ENCODE peak calls at places on chromosomes 16 and 17, in six cellular contexts. One of them, this sample, is unnamed.

GRCh38 chr16:15521390-15521757 is 87.0 kb downstream of the BMERB1 start:
- DNase-seq in GM23338: no peak
- DNase-seq in SK-N-SH: no peak
- DNase-seq in hepatocyte: no peak
- DNase-seq in neural progenitor cell: no peak
- DNase-seq in GM23248: no peak
- DNase-seq in this sample: no peak

GRCh38 chr16:9797306-9797705 is 384.9 kb downstream of the GRIN2A start:
- DNase-seq in GM23338: no peak
- DNase-seq in SK-N-SH: no peak
- DNase-seq in hepatocyte: peak; percentile 67
- DNase-seq in neural progenitor cell: no peak
- DNase-seq in GM23248: peak; percentile 22
- DNase-seq in this sample: peak; percentile 74

GRCh38 chr16:73878616-73879015 is 418.0 kb upstream of the PSMD7 start:
- DNase-seq in GM23338: peak; percentile 66
- DNase-seq in SK-N-SH: peak; percentile 46
- DNase-seq in hepatocyte: peak; percentile 72
- DNase-seq in neural progenitor cell: peak; percentile 27
- DNase-seq in GM23248: peak; percentile 73
- DNase-seq in this sample: peak; percentile 62

GRCh38 chr17:13590441-13590840 is 11.3 kb downstream of the HS3ST3A1 start:
- DNase-seq in GM23338: no peak
- DNase-seq in SK-N-SH: no peak
- DNase-seq in hepatocyte: no peak
- DNase-seq in neural progenitor cell: no peak
- DNase-seq in GM23248: peak; percentile 42
- DNase-seq in this sample: no peak

GRCh38 chr17:1783834-1784611 is 22.2 kb downstream of the SERPINF1 start:
- DNase-seq in GM23338: peak; percentile 55
- DNase-seq in SK-N-SH: peak; percentile 78
- DNase-seq in hepatocyte: peak; percentile 77
- DNase-seq in neural progenitor cell: peak; percentile 65
- DNase-seq in GM23248: peak; percentile 89
- DNase-seq in this sample: peak; percentile 30

GRCh38 chr17:62847426-62847825 is 39.3 kb upstream of the MARCHF10 start:
- DNase-seq in GM23338: no peak
- DNase-seq in SK-N-SH: no peak
- DNase-seq in hepatocyte: no peak
- DNase-seq in neural progenitor cell: no peak
- DNase-seq in GM23248: no peak
- DNase-seq in this sample: no peak

GRCh38 chr17:78324391-78325075 is 35.3 kb downstream of the SOCS3 start:
- DNase-seq in GM23338: peak; percentile 71
- DNase-seq in SK-N-SH: peak; percentile 89
- DNase-seq in hepatocyte: peak; percentile 78
- DNase-seq in neural progenitor cell: peak; percentile 62
- DNase-seq in GM23248: peak; percentile 88
- DNase-seq in this sample: no peak

GRCh38 chr16:76268824-76269223 is 8.4 kb upstream of the CNTNAP4 start:
- DNase-seq in GM23338: no peak
- DNase-seq in SK-N-SH: no peak
- DNase-seq in hepatocyte: no peak
- DNase-seq in neural progenitor cell: no peak
- DNase-seq in GM23248: no peak
- DNase-seq in this sample: no peak

GRCh38 chr16:57284206-57284951 is at the start of gene PLLP:
- DNase-seq in GM23338: peak; percentile 68
- DNase-seq in SK-N-SH: peak; percentile 90
- DNase-seq in hepatocyte: peak; percentile 80
- DNase-seq in neural progenitor cell: peak; percentile 69
- DNase-seq in GM23248: peak; percentile 52
- DNase-seq in this sample: peak; percentile 30

GRCh38 chr16:2841606-2842339 is 11.7 kb downstream of the ZG16B start:
- DNase-seq in GM23338: no peak
- DNase-seq in SK-N-SH: no peak
- DNase-seq in hepatocyte: no peak
- DNase-seq in neural progenitor cell: no peak
- DNase-seq in GM23248: no peak
- DNase-seq in this sample: no peak

GRCh38 chr16:62978451-62978850 is 942.2 kb upstream of the CDH8 start:
- DNase-seq in GM23338: no peak
- DNase-seq in SK-N-SH: no peak
- DNase-seq in hepatocyte: no peak
- DNase-seq in neural progenitor cell: no peak
- DNase-seq in GM23248: no peak
- DNase-seq in this sample: no peak

GRCh38 chr16:22813946-22814325 is at the start of gene HS3ST2:
- DNase-seq in GM23338: peak; percentile 90
- DNase-seq in SK-N-SH: peak; percentile 90
- DNase-seq in hepatocyte: peak; percentile 67
- DNase-seq in neural progenitor cell: peak; percentile 92
- DNase-seq in GM23248: peak; percentile 59
- DNase-seq in this sample: no peak

GRCh38 chr16:88441460-88441859 is 11.6 kb upstream of the ZFPM1 start:
- DNase-seq in GM23338: no peak
- DNase-seq in SK-N-SH: no peak
- DNase-seq in hepatocyte: no peak
- DNase-seq in neural progenitor cell: no peak
- DNase-seq in GM23248: no peak
- DNase-seq in this sample: no peak

GRCh38 chr17:20896153-20896649 is 146.6 kb downstream of the USP22 start:
- DNase-seq in GM23338: peak; percentile 14
- DNase-seq in SK-N-SH: no peak
- DNase-seq in hepatocyte: no peak
- DNase-seq in neural progenitor cell: no peak
- DNase-seq in GM23248: peak; percentile 7
- DNase-seq in this sample: no peak

GRCh38 chr17:6502871-6503509 is 53.4 kb downstream of the PITPNM3 start:
- DNase-seq in GM23338: no peak
- DNase-seq in SK-N-SH: no peak
- DNase-seq in hepatocyte: no peak
- DNase-seq in neural progenitor cell: no peak
- DNase-seq in GM23248: no peak
- DNase-seq in this sample: no peak

GRCh38 chr17:8041249-8041928 is 2.5 kb downstream of the ALOX15B start:
- DNase-seq in GM23338: peak; percentile 79
- DNase-seq in SK-N-SH: peak; percentile 73
- DNase-seq in hepatocyte: peak; percentile 78
- DNase-seq in neural progenitor cell: peak; percentile 72
- DNase-seq in GM23248: peak; percentile 78
- DNase-seq in this sample: peak; percentile 72

GRCh38 chr16:69313469-69313868 is 2.3 kb downstream of the VPS4A start:
- DNase-seq in GM23338: no peak
- DNase-seq in SK-N-SH: no peak
- DNase-seq in hepatocyte: no peak
- DNase-seq in neural progenitor cell: no peak
- DNase-seq in GM23248: no peak
- DNase-seq in this sample: no peak

GRCh38 chr16:69311115-69311532 is at the start of gene VPS4A:
- DNase-seq in GM23338: peak; percentile 98
- DNase-seq in SK-N-SH: peak; percentile 99
- DNase-seq in hepatocyte: peak; percentile 99
- DNase-seq in neural progenitor cell: peak; percentile 98
- DNase-seq in GM23248: peak; percentile 99
- DNase-seq in this sample: peak; percentile 92

GRCh38 chr16:69310479-69311114 is 553 bp upstream of the VPS4A start:
- DNase-seq in GM23338: no peak
- DNase-seq in SK-N-SH: no peak
- DNase-seq in hepatocyte: no peak
- DNase-seq in neural progenitor cell: no peak
- DNase-seq in GM23248: no peak
- DNase-seq in this sample: no peak

GRCh38 chr16:69309316-69309715 is 1.8 kb upstream of the VPS4A start:
- DNase-seq in GM23338: peak; percentile 35
- DNase-seq in SK-N-SH: no peak
- DNase-seq in hepatocyte: no peak
- DNase-seq in neural progenitor cell: no peak
- DNase-seq in GM23248: peak; percentile 50
- DNase-seq in this sample: no peak

GRCh38 chr16:69311533-69312388 is 611 bp downstream of the VPS4A start:
- DNase-seq in GM23338: peak; percentile 75
- DNase-seq in SK-N-SH: peak; percentile 80
- DNase-seq in hepatocyte: peak; percentile 63
- DNase-seq in neural progenitor cell: peak; percentile 60
- DNase-seq in GM23248: peak; percentile 71
- DNase-seq in this sample: peak; percentile 26
- TF ChIP-seq EZH2phosphoT487 in GM23338: no peak
- TF ChIP-seq EZH2phosphoT487 in SK-N-SH: no peak
- TF ChIP-seq EZH2phosphoT487 in hepatocyte: no peak
- TF ChIP-seq EZH2phosphoT487 in neural progenitor cell: no peak
- TF ChIP-seq EZH2phosphoT487 in GM23248: no peak
- TF ChIP-seq EZH2phosphoT487 in this sample: no peak

DNA sequence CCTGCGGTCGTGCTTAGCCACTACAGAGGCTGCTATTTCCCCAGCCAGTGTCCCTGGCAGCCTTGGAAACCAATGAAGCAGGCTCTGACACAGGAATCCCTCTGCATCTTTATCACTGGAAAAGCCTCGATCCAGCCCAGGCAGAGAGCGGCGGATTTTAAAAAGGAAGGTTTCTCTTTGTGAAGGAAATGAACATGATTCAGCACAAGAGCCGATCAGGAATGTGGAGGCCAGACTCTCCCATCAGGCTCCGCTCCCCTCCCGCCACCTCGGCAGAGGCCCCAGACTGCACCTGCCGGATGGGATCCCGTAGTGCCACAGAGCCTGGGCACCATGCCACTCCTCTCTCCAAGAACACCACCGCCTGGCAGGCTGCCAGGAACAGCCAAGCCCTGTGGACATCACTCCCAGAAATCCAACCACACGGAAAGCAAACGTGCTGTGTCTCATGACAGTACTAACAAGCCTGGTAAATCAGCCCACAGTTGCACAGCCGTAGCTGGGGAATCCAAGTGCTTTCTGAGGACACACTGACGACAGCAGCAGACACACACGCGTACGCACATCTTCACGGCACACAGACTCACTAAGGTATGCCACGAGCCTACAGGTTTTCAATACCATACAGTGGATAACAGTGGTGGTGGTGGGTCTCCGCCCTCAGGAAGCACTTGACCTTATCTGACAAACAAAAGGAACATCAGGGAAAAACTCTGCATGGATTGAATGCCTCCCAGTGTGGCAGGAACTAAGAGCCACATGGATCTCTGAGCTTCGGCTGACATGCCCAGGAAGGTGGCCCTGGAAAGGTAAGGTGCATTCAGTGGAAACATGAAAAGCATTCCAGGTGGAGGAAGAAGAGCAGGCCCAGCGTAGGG is 5.4 kb downstream of the LRRC75A start:
- DNase-seq in GM23338: peak; percentile 84
- DNase-seq in SK-N-SH: peak; percentile 81
- DNase-seq in hepatocyte: peak; percentile 73
- DNase-seq in neural progenitor cell: peak; percentile 56
- DNase-seq in GM23248: peak; percentile 77
- DNase-seq in this sample: peak; percentile 96
- TF ChIP-seq EZH2phosphoT487 in GM23338: no peak
- TF ChIP-seq EZH2phosphoT487 in SK-N-SH: no peak
- TF ChIP-seq EZH2phosphoT487 in hepatocyte: no peak
- TF ChIP-seq EZH2phosphoT487 in neural progenitor cell: no peak
- TF ChIP-seq EZH2phosphoT487 in GM23248: no peak
- TF ChIP-seq EZH2phosphoT487 in this sample: no peak

GRCh38 chr17:75998327-75998795 is 2.3 kb upstream of the CDK3 start:
- DNase-seq in GM23338: no peak
- DNase-seq in SK-N-SH: no peak
- DNase-seq in hepatocyte: no peak
- DNase-seq in neural progenitor cell: no peak
- DNase-seq in GM23248: no peak
- DNase-seq in this sample: peak; percentile 76

GRCh38 chr17:76003915-76004314 is 3.3 kb downstream of the CDK3 start:
- DNase-seq in GM23338: no peak
- DNase-seq in SK-N-SH: peak; percentile 19
- DNase-seq in hepatocyte: no peak
- DNase-seq in neural progenitor cell: no peak
- DNase-seq in GM23248: no peak
- DNase-seq in this sample: no peak

GRCh38 chr17:76002100-76002499 is 1.4 kb downstream of the CDK3 start:
- DNase-seq in GM23338: no peak
- DNase-seq in SK-N-SH: peak; percentile 25
- DNase-seq in hepatocyte: no peak
- DNase-seq in neural progenitor cell: no peak
- DNase-seq in GM23248: no peak
- DNase-seq in this sample: peak; percentile 1

GRCh38 chr17:76000016-76000754 is 470 bp upstream of the CDK3 start:
- DNase-seq in GM23338: peak; percentile 93
- DNase-seq in SK-N-SH: peak; percentile 98
- DNase-seq in hepatocyte: peak; percentile 64
- DNase-seq in neural progenitor cell: peak; percentile 75
- DNase-seq in GM23248: peak; percentile 63
- DNase-seq in this sample: peak; percentile 67

DNA sequence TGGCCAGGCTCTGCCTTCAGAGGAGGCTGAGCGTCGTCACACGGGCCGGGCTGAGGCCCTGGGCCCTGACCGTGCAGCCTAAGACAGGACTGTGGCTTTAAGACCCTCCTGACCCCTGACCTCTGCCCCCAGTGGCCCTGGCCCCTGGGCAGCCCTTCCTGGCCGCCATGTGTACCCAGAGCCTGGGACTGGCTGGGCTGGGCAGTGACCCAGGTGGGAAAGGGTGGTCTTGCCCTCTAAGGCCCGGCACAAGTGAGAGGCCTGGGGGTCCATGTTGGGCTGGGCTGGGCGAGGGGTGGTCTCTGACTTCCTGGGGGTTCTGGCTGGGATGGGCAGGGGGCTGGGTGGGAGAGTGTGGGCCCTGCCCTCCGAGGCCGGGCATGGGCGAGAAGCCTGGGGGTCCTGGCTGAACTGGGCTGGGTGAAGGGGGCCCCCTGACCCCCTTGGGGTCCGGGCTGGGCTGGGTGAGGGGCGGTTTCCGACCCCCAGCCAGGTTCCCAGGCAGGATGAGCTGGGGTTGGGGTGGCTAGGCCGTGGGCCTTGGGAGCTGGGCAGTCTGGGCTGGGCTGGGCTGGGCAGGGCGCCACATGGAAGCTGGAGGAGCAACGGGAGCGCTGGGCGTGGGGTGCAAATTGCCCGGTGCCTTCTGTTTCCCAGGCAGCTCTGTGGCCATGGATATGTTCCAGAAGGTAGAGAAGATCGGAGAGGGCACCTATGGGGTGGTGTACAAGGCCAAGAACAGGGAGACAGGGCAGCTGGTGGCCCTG is at the start of gene CDK3:
- DNase-seq in GM23338: no peak
- DNase-seq in SK-N-SH: no peak
- DNase-seq in hepatocyte: no peak
- DNase-seq in neural progenitor cell: no peak
- DNase-seq in GM23248: no peak
- DNase-seq in this sample: no peak
- TF ChIP-seq EZH2phosphoT487 in GM23338: no peak
- TF ChIP-seq EZH2phosphoT487 in SK-N-SH: no peak
- TF ChIP-seq EZH2phosphoT487 in hepatocyte: no peak
- TF ChIP-seq EZH2phosphoT487 in neural progenitor cell: no peak
- TF ChIP-seq EZH2phosphoT487 in GM23248: no peak
- TF ChIP-seq EZH2phosphoT487 in this sample: no peak

DNA sequence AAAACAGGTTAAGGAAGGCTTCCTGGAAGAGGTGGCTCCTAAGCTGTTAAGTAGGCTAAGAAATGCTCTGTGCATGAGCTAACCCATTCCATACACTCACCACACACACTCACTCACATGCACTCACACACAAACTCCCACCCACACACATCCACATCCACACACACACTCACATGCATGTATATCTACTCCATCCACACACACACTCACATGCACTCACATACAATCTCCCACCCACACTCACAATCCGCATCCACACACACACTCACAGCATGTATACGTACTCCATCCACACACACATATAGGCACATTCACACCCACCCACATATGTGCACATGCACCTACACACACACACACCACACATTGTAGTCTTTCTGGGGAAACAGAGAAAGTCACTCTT is 89.3 kb upstream of the HNF1B start:
- DNase-seq in GM23338: no peak
- DNase-seq in SK-N-SH: no peak
- DNase-seq in hepatocyte: no peak
- DNase-seq in neural progenitor cell: no peak
- DNase-seq in GM23248: no peak
- DNase-seq in this sample: no peak
- TF ChIP-seq EZH2phosphoT487 in GM23338: no peak
- TF ChIP-seq EZH2phosphoT487 in SK-N-SH: no peak
- TF ChIP-seq EZH2phosphoT487 in hepatocyte: no peak
- TF ChIP-seq EZH2phosphoT487 in neural progenitor cell: no peak
- TF ChIP-seq EZH2phosphoT487 in GM23248: no peak
- TF ChIP-seq EZH2phosphoT487 in this sample: no peak